ENCODE peak calls at places on chromosomes 5 and 9, in four cellular contexts. T, X, U and N are unnamed samples.

GRCh38 chr5:158422653-158423505 is 563.9 kb upstream of the CLINT1 start:
- DNase-seq in T (no peak), X (no peak), U (no peak), N (no peak)

GRCh38 chr5:170720984-170721383 is 62.5 kb upstream of the GABRP start:
- DNase-seq in T (no peak), X (no peak), U (no peak), N (no peak)

GRCh38 chr5:61162832-61163567 is 732 bp upstream of the SMIM15 start:
- DNase-seq in T (peak; percentile 33), X (no peak), U (peak; percentile 57), N (no peak)

GRCh38 chr5:134122530-134122929 is 8.0 kb downstream of the TCF7 start:
- DNase-seq in T (no peak), X (no peak), U (no peak), N (peak; percentile 28)

GRCh38 chr9:102845847-102846246 is 149.3 kb upstream of the CYLC2 start:
- DNase-seq in T (no peak), X (no peak), U (no peak), N (no peak)

GRCh38 chr5:133952729-133953567 is 15.5 kb downstream of the C5orf15 start:
- DNase-seq in T (peak; percentile 98), X (no peak), U (no peak), N (no peak)

GRCh38 chr5:31133488-31133887 is 60.0 kb upstream of the CDH6 start:
- DNase-seq in T (peak; percentile 80), X (no peak), U (no peak), N (no peak)

GRCh38 chr5:10591159-10591558 is 27.3 kb downstream of the ANKRD33B start:
- DNase-seq in T (no peak), X (no peak), U (no peak), N (no peak)

GRCh38 chr9:95116002-95116819 is 201.3 kb downstream of the FANCC start:
- DNase-seq in T (no peak), X (no peak), U (no peak), N (no peak)

GRCh38 chr9:91196103-91196761 is 165.5 kb downstream of the AUH start:
- DNase-seq in T (no peak), X (no peak), U (no peak), N (no peak)

GRCh38 chr5:173515526-173515925 is 100.9 kb downstream of the BOD1 start:
- DNase-seq in T (peak; percentile 33), X (no peak), U (peak; percentile 2), N (no peak)

DNA sequence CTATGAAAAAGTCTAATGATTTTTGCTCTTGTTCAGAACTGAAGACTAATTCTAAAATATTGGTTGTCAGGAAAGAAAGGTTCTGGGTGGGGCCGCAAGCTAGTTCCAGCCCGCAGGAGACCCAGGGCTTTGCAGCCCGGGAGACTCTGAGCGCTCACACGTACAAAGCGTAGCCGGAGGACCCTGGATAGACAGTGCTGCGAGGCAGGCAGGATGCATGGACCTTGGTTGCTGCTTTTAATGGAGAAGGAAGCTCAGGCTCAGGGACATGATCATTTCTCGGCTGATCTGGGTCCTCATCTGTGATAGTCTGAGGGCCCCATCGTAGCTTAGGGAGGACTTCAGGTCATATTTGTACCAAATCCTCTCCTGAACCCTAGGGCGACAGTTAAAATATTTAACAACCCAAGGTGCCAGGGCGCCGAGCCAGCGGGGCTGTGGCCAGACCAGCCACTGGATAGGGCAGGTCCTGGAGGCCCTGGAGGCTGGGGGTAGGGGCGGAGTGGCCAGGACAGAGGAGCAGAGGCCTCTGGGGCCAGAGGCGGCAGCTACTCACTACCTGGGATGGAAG is 70.1 kb upstream of the UNC5A start:
- DNase-seq in T (no peak), X (no peak), U (no peak), N (no peak)
- TF ChIP-seq EZH2 in T (no peak), X (no peak), U (no peak), N (no peak)

GRCh38 chr9:97786341-97786740 is 66.7 kb upstream of the FOXE1 start:
- DNase-seq in T (no peak), X (peak; percentile 19), U (no peak), N (no peak)

GRCh38 chr9:97788763-97789663 is 64.0 kb upstream of the FOXE1 start:
- DNase-seq in T (no peak), X (no peak), U (peak; percentile 67), N (no peak)

GRCh38 chr9:97793067-97793466 is 60.0 kb upstream of the FOXE1 start:
- DNase-seq in T (no peak), X (no peak), U (no peak), N (no peak)

GRCh38 chr9:97790542-97790941 is 62.5 kb upstream of the FOXE1 start:
- DNase-seq in T (no peak), X (no peak), U (no peak), N (no peak)

GRCh38 chr9:97787551-97787950 is 65.5 kb upstream of the FOXE1 start:
- DNase-seq in T (no peak), X (no peak), U (no peak), N (no peak)
- H2AFZ ChIP-seq in T (no peak overlapping the region), X (no peak overlapping the region), U (no peak overlapping the region), N (no peak overlapping the region)

DNA sequence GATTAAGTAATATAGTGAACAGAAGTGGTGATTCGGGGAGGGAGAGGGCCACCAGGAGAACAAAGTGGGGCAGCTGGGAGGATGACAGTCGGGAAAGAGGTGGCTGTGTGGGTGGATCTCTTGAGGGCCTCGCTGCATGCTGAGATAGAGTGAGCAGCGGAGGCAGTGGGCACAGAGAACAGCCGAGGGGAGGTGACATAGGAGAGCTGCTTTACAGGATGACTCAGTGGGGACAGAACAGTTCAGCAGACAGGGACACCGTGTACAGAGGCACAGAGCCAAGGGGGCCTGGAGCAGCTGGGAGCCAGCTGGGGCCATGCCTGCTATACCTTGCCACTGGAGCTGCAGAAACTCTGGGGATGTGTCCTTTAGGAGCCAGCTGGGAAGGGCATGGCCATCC is 273.9 kb downstream of the GADD45G start:
- DNase-seq in T (no peak), X (no peak), U (no peak), N (no peak)
- H3K9ac ChIP-seq in T (no peak overlapping the region), X (no peak overlapping the region), U (no peak overlapping the region), N (no peak overlapping the region)

GRCh38 chr5:179794575-179794974 is 789 bp downstream of the LTC4S start:
- DNase-seq in T (no peak), X (no peak), U (no peak), N (no peak)

GRCh38 chr5:179794171-179794570 is 385 bp downstream of the LTC4S start:
- DNase-seq in T (no peak), X (no peak), U (no peak), N (no peak)

GRCh38 chr5:179793470-179794139 is at the start of gene LTC4S:
- DNase-seq in T (peak; percentile 73), X (no peak), U (no peak), N (peak; percentile 60)

GRCh38 chr5:179795863-179796833 is 2.4 kb downstream of the LTC4S start:
- DNase-seq in T (peak; percentile 79), X (no peak), U (peak; percentile 86), N (peak; percentile 54)

DNA sequence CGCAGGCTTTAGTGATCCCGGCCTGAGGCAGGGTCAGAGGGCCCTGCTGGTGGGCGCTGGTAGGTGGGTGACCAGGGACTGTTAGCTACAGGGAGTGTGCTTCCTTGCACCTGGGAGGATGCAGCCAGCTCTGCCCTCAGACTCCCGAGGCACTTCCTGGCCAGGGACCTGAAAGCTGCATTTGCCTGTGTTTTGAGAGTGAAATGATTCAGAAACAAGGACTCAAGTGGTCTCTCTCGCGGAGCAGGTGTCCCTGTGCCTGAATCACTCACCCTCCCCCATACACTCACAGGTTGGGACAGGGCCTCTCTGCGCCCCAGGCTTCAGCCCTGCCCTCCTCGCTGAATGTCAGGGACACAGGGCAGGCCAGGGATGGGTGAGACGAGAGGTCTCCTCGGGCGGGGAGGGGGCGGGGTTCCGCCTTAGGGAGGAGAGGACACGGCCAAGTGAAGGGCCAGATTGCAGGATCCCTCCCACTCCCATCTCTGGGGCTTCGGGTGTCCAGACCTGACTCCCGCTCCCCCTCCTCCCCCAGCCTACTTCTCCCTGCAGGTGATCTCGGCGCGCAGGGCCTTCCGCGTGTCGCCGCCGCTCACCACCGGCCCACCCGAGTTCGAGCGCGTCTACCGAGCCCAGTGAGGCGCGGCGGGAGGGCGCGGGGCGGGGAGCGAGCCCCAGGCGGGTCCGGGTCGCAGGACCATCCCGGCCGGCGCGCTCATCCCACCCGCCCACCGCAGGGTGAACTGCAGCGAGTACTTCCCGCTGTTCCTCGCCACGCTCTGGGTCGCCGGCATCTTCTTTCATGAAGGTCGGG is 1.5 kb downstream of the LTC4S start:
- DNase-seq in T (no peak), X (no peak), U (peak; percentile 64), N (no peak)
- TF ChIP-seq EZH2 in T (no peak), X (no peak), U (no peak), N (no peak)

GRCh38 chr5:160268111-160268510 is 38.8 kb downstream of the FABP6 start:
- DNase-seq in T (no peak), X (no peak), U (no peak), N (no peak)

GRCh38 chr5:160270704-160271103 is 41.4 kb downstream of the FABP6 start:
- DNase-seq in T (no peak), X (no peak), U (peak; percentile 77), N (no peak)

GRCh38 chr5:160271396-160271795 is 41.0 kb downstream of the CCNJL start:
- DNase-seq in T (no peak), X (no peak), U (no peak), N (peak; percentile 51)

GRCh38 chr5:160266752-160267345 is 37.5 kb downstream of the FABP6 start:
- DNase-seq in T (no peak), X (no peak), U (no peak), N (no peak)

GRCh38 chr5:160269017-160269416 is 39.7 kb downstream of the FABP6 start:
- DNase-seq in T (peak; percentile 68), X (no peak), U (peak; percentile 56), N (no peak)
- H2AFZ ChIP-seq in T (peak overlapping the region; percentile 31), X (no peak overlapping the region), U (peak overlapping the region; percentile 27), N (no peak overlapping the region)